ENCODE peak calls at places on chromosomes 5 and 9, in nine cellular contexts. S is astrocyte of the spinal cord, R is kidney, Y is prostate gland, A is fibroblast of mammary gland, O is uterus, L is adrenal gland, C is fibroblast of lung, E is Calu3. G is an unnamed sample.

GRCh38 chr9:98964201-98964600 is 20.5 kb downstream of the COL15A1 start:
- DNase-seq in S (no peak), R (no peak), Y (no peak), A (no peak), O (no peak), L (no peak), C (no peak), E (no peak), G (no peak)

GRCh38 chr5:1542755-1543154 is 19.0 kb upstream of the LPCAT1 start:
- DNase-seq in S (peak), R (peak), Y (peak), A (peak), O (peak), L (no peak), C (peak), E (no peak), G (no peak)

GRCh38 chr9:16642421-16643109 is 227.9 kb downstream of the BNC2 start:
- DNase-seq in S (peak), R (no peak), Y (no peak), A (no peak), O (no peak), L (no peak), C (peak), E (no peak), G (no peak)

GRCh38 chr5:6291961-6292360 is 86.4 kb downstream of the MED10 start:
- DNase-seq in S (no peak), R (no peak), Y (no peak), A (peak), O (no peak), L (no peak), C (no peak), E (no peak), G (no peak)

GRCh38 chr9:132538071-132538470 is 44.3 kb upstream of the BARHL1 start:
- DNase-seq in S (no peak), R (no peak), Y (no peak), A (no peak), O (no peak), L (no peak), C (no peak), E (peak), G (no peak)

GRCh38 chr9:16368425-16369087 is 501.9 kb downstream of the BNC2 start:
- DNase-seq in S (no peak), R (no peak), Y (no peak), A (peak), O (no peak), L (no peak), C (peak), E (no peak), G (no peak)

GRCh38 chr5:95969646-95970358 is 8.2 kb upstream of the ELL2 start:
- DNase-seq in S (no peak), R (no peak), Y (no peak), A (peak), O (no peak), L (no peak), C (no peak), E (no peak), G (no peak)

GRCh38 chr5:128615578-128615977 is 77.5 kb upstream of the FBN2 start:
- DNase-seq in S (no peak), R (no peak), Y (no peak), A (no peak), O (no peak), L (no peak), C (no peak), E (no peak), G (no peak)

GRCh38 chr9:79644601-79645000 is 72.8 kb downstream of the TLE4 start:
- DNase-seq in S (no peak), R (no peak), Y (no peak), A (peak), O (no peak), L (no peak), C (peak), E (no peak), G (no peak)

GRCh38 chr9:133589454-133590227 is 19.5 kb downstream of the FAM163B start:
- DNase-seq in S (no peak), R (peak), Y (no peak), A (no peak), O (no peak), L (no peak), C (no peak), E (no peak), G (no peak)
- TF ChIP-seq CTCF in S (peak), R (peak), Y (peak), A (peak), O (peak), L (peak), C (peak), E (peak), G (peak)

GRCh38 chr5:158287643-158288228 is 428.8 kb upstream of the CLINT1 start:
- DNase-seq in S (peak), R (no peak), Y (peak), A (peak), O (peak), L (no peak), C (peak), E (no peak), G (no peak)
- TF ChIP-seq CTCF in S (no peak), R (no peak), Y (no peak), A (no peak), O (no peak), L (no peak), C (no peak), E (no peak), G (no peak)

DNA sequence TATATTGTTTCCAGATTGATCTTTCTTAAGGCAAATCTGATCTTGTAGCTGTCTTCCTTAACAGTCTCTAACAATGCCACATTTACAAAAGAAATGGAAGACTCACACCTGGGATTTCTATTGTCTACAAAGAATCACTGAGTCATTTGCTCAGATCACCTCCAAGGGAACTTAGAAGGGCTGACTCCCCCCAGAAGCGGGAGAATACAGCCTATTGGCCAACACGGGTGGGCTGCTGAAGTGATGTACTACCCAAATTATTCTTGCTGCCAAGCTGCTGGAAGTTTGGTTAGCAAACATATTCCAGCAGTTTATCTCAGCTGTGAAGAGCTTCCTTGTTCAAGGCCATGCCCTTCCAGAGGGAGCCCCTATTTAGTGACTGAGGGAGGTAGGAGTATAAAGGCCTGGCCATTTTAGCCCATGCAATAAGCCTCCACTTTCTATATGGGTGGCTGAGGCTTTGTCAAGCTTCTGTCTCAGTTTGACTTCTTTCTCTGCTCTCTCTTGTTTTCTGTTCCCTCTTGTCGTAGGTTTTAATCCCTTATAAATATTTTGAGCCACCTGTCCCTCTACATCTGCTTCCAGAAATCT is 379.4 kb downstream of the PRR16 start:
- DNase-seq in S (no peak), R (no peak), Y (no peak), A (no peak), O (no peak), L (no peak), C (no peak), E (no peak), G (no peak)
- TF ChIP-seq CTCF in S (no peak), R (no peak), Y (no peak), A (no peak), O (no peak), L (no peak), C (no peak), E (no peak), G (no peak)

DNA sequence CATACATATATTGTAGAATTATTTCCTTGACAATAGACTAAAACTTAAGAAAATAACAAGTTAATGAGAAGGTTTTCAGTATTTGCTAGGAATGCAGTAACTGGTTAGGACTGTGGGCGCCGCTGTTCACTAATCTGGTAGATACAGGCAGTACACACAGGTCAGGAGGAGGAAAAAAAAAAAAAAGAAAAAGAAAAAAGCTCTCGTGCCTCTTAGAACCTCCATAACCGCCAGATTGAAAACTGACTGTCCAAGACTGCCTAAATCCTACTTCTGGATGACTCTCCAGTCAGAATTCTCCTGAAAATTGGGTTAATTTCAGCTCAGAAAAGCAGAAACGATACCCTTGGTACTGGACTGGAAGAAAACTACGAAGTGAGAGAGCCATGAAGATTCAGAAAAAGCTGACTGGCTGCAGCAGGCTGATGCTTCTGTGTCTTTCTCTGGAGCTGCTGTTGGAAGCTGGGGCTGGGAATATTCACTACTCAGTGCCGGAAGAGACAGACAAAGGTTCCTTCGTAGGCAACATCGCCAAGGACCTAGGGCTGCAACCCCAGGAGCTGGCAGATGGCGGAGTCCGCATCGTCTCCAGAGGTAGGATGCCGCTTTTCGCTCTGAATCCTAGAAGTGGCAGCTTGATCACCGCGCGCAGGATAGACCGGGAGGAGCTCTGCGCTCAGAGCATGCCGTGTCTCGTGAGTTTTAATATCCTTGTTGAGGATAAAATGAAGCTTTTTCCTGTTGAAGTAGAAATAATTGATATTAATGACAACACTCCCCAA is at the start of gene PCDHGA1:
- DNase-seq in S (peak), R (no peak), Y (no peak), A (peak), O (no peak), L (no peak), C (peak), E (no peak), G (no peak)
- TF ChIP-seq CTCF in S (peak), R (peak), Y (no peak), A (peak), O (no peak), L (no peak), C (peak), E (no peak), G (peak)

GRCh38 chr9:100406962-100407361 is 20.0 kb upstream of the MSANTD3 start:
- DNase-seq in S (no peak), R (no peak), Y (no peak), A (no peak), O (no peak), L (no peak), C (no peak), E (no peak), G (no peak)

GRCh38 chr9:100413839-100414420 is 13.0 kb upstream of the MSANTD3 start:
- DNase-seq in S (no peak), R (no peak), Y (no peak), A (no peak), O (no peak), L (no peak), C (no peak), E (no peak), G (no peak)

GRCh38 chr9:100409176-100409556 is 17.8 kb upstream of the MSANTD3 start:
- DNase-seq in S (no peak), R (no peak), Y (no peak), A (no peak), O (no peak), L (no peak), C (no peak), E (no peak), G (no peak)

GRCh38 chr9:100408541-100409175 is 18.3 kb upstream of the MSANTD3 start:
- DNase-seq in S (no peak), R (no peak), Y (no peak), A (no peak), O (no peak), L (no peak), C (no peak), E (no peak), G (no peak)

DNA sequence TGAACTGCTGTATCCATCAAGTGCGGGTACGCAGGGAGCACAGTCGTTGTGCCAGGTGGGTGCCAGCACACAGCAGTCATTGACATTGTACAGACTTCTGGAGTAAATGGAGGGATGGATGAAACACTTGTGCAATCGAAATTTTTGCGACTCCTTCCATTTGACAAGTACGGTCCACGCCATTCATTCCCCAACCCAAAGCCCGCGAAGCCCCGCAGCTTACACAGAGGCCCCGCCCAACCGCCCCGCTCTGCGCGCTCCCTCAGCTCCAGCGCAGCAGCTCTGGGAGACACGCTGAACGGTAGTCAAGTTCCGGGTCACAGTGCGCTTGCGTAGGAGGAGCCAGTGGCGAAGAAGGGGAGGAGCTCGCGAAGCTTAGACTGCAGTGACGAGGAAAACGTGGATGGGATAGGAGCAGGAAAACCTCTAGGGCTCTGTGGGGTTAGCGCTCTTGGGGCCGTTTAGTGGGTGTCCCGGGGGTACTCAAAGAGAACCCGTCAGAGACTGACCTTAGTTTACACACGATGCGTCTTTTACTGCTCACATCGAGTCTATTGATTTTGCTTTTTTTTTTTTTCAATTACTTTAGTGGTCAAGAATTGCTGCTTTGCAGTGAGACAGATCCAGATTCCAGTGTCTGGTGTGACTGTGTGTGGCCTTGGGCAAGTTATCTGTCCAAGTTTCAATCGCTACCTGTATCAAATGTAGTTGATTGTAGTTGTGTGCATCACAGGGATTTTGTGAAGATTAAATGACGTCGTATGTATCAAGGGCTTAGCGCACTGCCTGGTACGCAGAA is 15.3 kb upstream of the MSANTD3 start:
- DNase-seq in S (peak), R (peak), Y (peak), A (peak), O (peak), L (peak), C (peak), E (peak), G (peak)
- TF ChIP-seq CTCF in S (no peak), R (no peak), Y (peak), A (no peak), O (no peak), L (no peak), C (no peak), E (no peak), G (no peak)

GRCh38 chr9:97636903-97637302 is 3.3 kb downstream of the NCBP1 start:
- DNase-seq in S (no peak), R (no peak), Y (no peak), A (no peak), O (no peak), L (no peak), C (no peak), E (no peak), G (no peak)

GRCh38 chr9:97632406-97632991 is 669 bp downstream of the TSTD2 start:
- DNase-seq in S (no peak), R (peak), Y (peak), A (peak), O (peak), L (peak), C (peak), E (peak), G (no peak)

GRCh38 chr9:97635026-97635425 is 1.4 kb downstream of the NCBP1 start:
- DNase-seq in S (no peak), R (no peak), Y (no peak), A (no peak), O (no peak), L (no peak), C (no peak), E (no peak), G (no peak)

GRCh38 chr9:97633859-97634485 is 351 bp downstream of the NCBP1 start:
- DNase-seq in S (no peak), R (no peak), Y (no peak), A (no peak), O (no peak), L (no peak), C (no peak), E (no peak), G (no peak)

DNA sequence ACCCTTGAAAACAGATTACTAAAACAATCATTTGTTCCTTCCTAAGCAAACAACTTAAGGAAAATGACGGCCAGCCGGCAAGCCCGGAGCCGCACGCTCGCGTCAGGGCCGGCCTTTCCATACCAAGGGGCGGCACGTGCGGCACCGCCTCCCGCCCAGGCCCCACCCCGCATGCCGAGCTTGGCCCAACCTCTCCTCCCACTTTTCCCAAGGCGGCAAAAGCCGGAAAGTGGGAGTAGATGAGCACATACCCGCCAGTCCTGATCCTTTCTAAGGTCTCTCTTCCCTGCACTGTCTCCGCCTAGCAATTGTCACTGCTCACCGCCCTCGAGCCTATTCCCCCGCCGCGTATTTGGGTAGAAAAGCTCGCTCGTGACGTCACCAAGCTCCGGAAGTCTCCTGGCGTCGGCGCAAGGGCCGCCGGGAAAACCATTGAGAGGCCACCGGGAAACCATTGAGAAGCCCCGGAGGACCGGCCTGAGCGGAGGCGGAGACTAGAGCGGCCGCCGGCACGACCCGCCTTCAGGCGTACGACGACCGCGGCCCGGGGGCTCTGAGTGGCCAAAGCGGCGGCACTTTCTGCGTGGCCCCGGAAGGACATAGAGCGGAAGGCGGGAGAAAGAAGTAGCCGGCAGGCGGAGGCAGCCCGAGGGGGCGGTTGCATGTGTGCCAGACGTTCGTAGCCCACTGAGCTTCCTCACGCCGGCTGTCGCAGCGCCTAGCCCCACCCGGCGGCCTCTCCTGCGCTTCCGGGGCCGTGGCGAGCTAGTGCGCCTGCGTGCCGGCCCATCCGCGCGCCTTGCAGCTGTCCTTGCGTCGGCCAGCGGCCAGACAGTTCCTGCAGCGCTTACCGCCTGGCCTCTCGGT is at the start of the genes NCBP1 and TSTD2:
- DNase-seq in S (peak), R (peak), Y (peak), A (peak), O (peak), L (peak), C (peak), E (peak), G (peak)
- TF ChIP-seq CTCF in S (no peak), R (no peak), Y (peak), A (no peak), O (no peak), L (peak), C (no peak), E (no peak), G (no peak)

DNA sequence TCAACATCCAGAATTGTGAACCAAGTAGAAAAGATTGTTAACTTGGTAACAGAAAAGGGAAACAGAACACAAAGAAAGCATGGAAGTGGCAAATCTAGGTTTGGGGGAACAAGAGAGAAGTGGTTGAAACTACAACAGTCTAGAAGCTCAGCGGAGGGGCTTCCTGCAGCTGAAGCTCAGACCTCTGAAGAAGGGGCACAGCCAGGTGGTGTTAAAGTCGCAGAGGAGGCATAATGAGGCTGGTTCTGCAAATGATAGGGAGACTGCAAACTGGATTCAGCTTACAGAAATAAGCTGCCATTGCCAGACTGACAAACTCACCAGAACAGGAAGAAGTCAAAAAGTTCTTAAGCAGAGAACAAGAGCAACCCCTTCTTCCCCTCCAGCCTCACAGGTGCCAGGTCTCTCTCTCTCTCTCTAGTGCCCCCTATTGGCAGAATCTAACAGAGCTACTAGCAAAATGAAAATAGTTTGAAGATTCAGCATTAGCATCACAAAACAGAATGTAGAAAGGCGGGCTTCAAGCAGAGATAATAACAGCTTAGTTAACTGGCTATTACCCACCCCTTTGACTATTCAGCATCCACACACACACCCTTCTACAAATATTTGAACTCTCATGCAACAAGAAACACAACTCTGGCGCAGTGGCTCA is 76.7 kb downstream of the GRAMD2B start:
- DNase-seq in S (no peak), R (no peak), Y (no peak), A (peak), O (no peak), L (no peak), C (no peak), E (peak), G (no peak)
- TF ChIP-seq CTCF in S (peak), R (peak), Y (peak), A (peak), O (no peak), L (peak), C (peak), E (peak), G (peak)

G was measured in natural killer cell.